ENCODE peak calls at places on chromosomes 4 and X, in five cellular contexts. L is tibial artery; U is heart left ventricle; H is adrenal gland; E is CD8-positive, alpha-beta memory T cell. S is an unnamed sample. For H3K4me1, the result is how much of the 10 kb centered on the place peaks cover.

GRCh38 chr4:68872442-68873217 is 56.8 kb downstream of the UGT2B10 start:
- DNase-seq in L (no peak), U (no peak), H (no peak), E (no peak), S (no peak)

GRCh38 chr4:156734965-156735895 is 236.4 kb downstream of the PDGFC start:
- DNase-seq in L (no peak), U (no peak), H (no peak), E (no peak), S (no peak)

GRCh38 chr4:13968723-13969122 is 341.2 kb upstream of the BOD1L1 start:
- DNase-seq in L (no peak), U (no peak), H (no peak), E (no peak), S (no peak)

GRCh38 chr4:79294064-79294463 is 31.8 kb downstream of the NAA11 start:
- DNase-seq in L (no peak), U (no peak), H (no peak), E (no peak), S (no peak)

GRCh38 chr4:71241467-71242401 is 97.1 kb upstream of the SLC4A4 start:
- DNase-seq in L (no peak), U (no peak), H (no peak), E (no peak), S (no peak)

GRCh38 chr4:53916431-53916889 is 147.9 kb downstream of the CHIC2 start:
- DNase-seq in L (no peak), U (no peak), H (no peak), E (no peak), S (no peak)

GRCh38 chr4:48141048-48141447 is 7.0 kb upstream of the TXK start:
- DNase-seq in L (no peak), U (no peak), H (no peak), E (no peak), S (no peak)

GRCh38 chr4:118139241-118139640 is 105.0 kb downstream of the NDST3 start:
- DNase-seq in L (no peak), U (no peak), H (no peak), E (no peak), S (no peak)

GRCh38 chrX:85620466-85620865 is 241.0 kb upstream of the POF1B start:
- DNase-seq in L (no peak), U (no peak), H (no peak), E (no peak), S (no peak)

GRCh38 chr4:182975806-182976205 is 58.6 kb upstream of the DCTD start:
- DNase-seq in L (no peak), U (no peak), H (no peak), E (no peak), S (no peak)

GRCh38 chr4:86296865-86297264 is 63.0 kb downstream of the MAPK10 start:
- DNase-seq in L (no peak), U (no peak), H (no peak), E (no peak), S (no peak)

GRCh38 chrX:10259716-10260115 is 102.9 kb downstream of the CLCN4 start:
- DNase-seq in L (no peak), U (no peak), H (no peak), E (no peak), S (no peak)

GRCh38 chrX:40153335-40154221 is 55.8 kb upstream of the BCOR start:
- DNase-seq in L (peak), U (no peak), H (peak), E (peak), S (peak)

GRCh38 chr4:10096201-10096975 is 20.2 kb downstream of the WDR1 start:
- DNase-seq in L (peak), U (peak), H (peak), E (peak), S (peak)

GRCh38 chr4:8607603-8608481 is 15.3 kb downstream of the CPZ start:
- DNase-seq in L (no peak), U (peak), H (no peak), E (no peak), S (no peak)

GRCh38 chrX:40644175-40644574 is 3.2 kb downstream of the CXorf38 start:
- DNase-seq in L (no peak), U (no peak), H (no peak), E (no peak), S (no peak)

GRCh38 chr4:152160236-152160800 is 375.6 kb downstream of the FBXW7 start:
- DNase-seq in L (no peak), U (no peak), H (no peak), E (no peak), S (no peak)

GRCh38 chrX:81120936-81121351 is 80.8 kb downstream of the HMGN5 start:
- DNase-seq in L (peak), U (peak), H (peak), E (peak), S (no peak)

GRCh38 chr4:48902266-48902665 is 4.3 kb downstream of the OCIAD2 start:
- DNase-seq in L (no peak), U (no peak), H (no peak), E (no peak), S (no peak)

GRCh38 chr4:89299153-89299789 is 8.3 kb downstream of the GPRIN3 start:
- DNase-seq in L (no peak), U (no peak), H (no peak), E (no peak), S (no peak)

GRCh38 chr4:89296399-89296798 is 11.2 kb downstream of the GPRIN3 start:
- DNase-seq in L (no peak), U (no peak), H (no peak), E (no peak), S (no peak)

GRCh38 chr4:89298788-89299152 is 8.8 kb downstream of the GPRIN3 start:
- DNase-seq in L (no peak), U (no peak), H (no peak), E (peak), S (no peak)

GRCh38 chr4:89296871-89297270 is 10.7 kb downstream of the GPRIN3 start:
- DNase-seq in L (no peak), U (no peak), H (no peak), E (no peak), S (no peak)

DNA sequence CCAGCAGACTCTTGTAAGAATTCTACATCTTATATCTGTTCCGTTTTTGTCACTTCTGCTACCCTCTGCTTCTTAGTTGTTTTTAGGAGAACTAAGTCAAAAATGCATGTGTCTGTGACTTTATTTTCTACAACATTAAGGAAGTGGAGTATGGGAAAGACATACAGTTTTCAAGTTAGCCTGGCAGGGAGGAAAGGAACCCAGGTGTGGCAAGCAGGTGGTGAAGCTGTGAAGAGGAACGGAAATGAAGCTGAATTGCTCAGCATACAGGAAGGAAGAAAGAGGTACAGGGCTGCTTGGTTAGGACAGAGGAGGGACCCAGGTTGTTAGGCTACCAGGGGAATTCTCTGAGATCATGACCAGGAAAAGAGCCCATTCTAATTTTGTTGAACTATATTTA is 9.4 kb downstream of the GPRIN3 start:
- DNase-seq in L (no peak), U (no peak), H (no peak), E (peak), S (no peak)
- H3K4me1 ChIP-seq in L (under half), U (under half), H (under half), E (half or more), S (under half)

GRCh38 chr4:148056879-148057278 is 325.0 kb downstream of the ARHGAP10 start:
- DNase-seq in L (peak), U (peak), H (peak), E (peak), S (no peak)
- H3K4me1 ChIP-seq in L (under half), U (under half), H (under half), E (half or more), S (under half)

GRCh38 chrX:1481636-1482529 is 29.2 kb upstream of the ASMTL start:
- DNase-seq in L (peak), U (peak), H (peak), E (peak), S (peak)

GRCh38 chrX:1484638-1485019 is 31.9 kb upstream of the ASMTL start:
- DNase-seq in L (no peak), U (no peak), H (no peak), E (no peak), S (no peak)

GRCh38 chrX:1486177-1486576 is 33.5 kb upstream of the ASMTL start:
- DNase-seq in L (no peak), U (no peak), H (no peak), E (no peak), S (no peak)

GRCh38 chrX:1485033-1485432 is 32.3 kb upstream of the ASMTL start:
- DNase-seq in L (no peak), U (no peak), H (no peak), E (no peak), S (no peak)

DNA sequence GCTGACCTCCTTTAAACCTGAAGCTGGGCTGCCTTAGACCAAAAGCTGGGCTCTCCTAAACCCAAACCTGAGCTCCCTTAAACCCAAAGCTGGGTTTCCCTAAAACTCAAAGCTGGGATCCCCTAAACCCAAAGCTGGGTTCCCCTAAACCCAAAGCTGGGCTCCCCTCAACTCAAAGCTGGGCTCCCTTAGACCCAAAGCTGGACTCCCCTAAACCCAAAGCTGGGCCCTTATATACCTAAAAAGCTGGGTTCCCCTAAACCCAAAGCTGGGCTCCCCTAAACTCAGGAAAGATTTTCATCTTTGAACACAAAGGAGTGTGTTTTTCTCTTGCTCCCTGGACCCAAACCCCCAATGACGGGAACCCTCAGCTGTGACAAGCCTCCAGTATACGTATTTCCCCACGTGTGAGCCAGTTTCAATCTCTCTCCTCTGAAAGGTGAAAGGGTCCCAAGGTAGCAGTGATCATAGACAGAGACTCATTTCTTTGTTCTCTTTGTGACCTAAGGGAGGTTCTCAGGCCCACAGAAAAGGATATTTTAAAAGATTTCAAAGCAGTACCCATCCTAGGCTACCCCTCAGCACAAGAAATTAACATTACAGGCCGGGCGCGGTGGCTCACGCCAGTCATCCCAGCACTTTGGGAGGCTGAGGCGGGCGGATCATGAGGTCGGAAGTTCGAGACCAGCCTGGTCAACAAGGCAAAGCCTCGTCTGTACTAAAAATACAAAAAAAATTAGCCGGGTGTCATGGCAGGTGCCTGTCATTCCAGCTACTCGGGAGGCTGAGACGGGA is 31.3 kb upstream of the ASMTL start:
- DNase-seq in L (no peak), U (no peak), H (no peak), E (no peak), S (no peak)
- H3K4me1 ChIP-seq in L (under half), U (under half), H (under half), E (half or more), S (under half)

GRCh38 chr4:57064811-57065711 is 45.1 kb downstream of the IGFBP7 start:
- DNase-seq in L (peak), U (peak), H (peak), E (no peak), S (peak)
- H3K4me1 ChIP-seq in L (half or more), U (half or more), H (under half), E (under half), S (half or more)

GRCh38 chr4:176323511-176324160 is 3.9 kb downstream of the SPCS3 start:
- DNase-seq in L (no peak), U (no peak), H (no peak), E (no peak), S (no peak)
- H3K4me1 ChIP-seq in L (under half), U (under half), H (under half), E (under half), S (under half)

GRCh38 chr4:6858997-6859396 is 50.6 kb upstream of the TBC1D14 start:
- DNase-seq in L (no peak), U (no peak), H (no peak), E (no peak), S (no peak)
- H3K4me1 ChIP-seq in L (under half), U (under half), H (under half), E (under half), S (under half)

DNA sequence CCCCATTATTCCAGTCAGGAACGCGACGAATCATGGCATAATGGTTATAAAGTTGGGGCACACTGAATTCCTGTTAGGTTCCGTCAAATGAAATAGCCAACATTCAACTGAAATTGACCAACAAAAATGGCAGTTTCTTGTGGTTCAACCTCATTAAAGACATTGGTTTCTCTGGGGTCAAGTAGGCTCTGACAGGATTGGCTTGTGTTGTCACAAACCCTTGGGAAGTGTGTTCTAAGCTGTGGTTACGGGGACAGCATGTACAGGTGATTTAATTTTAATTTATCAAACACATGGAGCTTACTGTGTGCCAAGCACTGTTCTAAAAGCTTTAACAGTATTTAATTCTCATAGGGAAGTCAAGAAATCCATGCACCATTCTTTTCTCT is 751 bp downstream of the XK start:
- DNase-seq in L (no peak), U (no peak), H (no peak), E (no peak), S (no peak)
- H3K4me1 ChIP-seq in L (under half), U (under half), H (under half), E (under half), S (under half)

S was measured in kidney.